ENCODE peak calls at places on chromosomes 5 and 9, in eight cellular contexts. K is Right ventricle myocardium superior, Y is NCI-H2081, Q is fibroblast of pulmonary artery, S is GM06990, X is EH, W is fibroblast of mammary gland, J is myocyte. R is an unnamed sample.

GRCh38 chr5:11650936-11651335 is 253.3 kb downstream of the CTNND2 start:
- DNase-seq in J (no peak), S (no peak), W (no peak), Q (no peak), X (no peak), Y (no peak), K (no peak), R (no peak)

GRCh38 chr9:127904518-127904887 is 5.1 kb upstream of the ST6GALNAC6 start:
- DNase-seq in J (no peak), W (no peak), S (no peak), X (no peak), Y (no peak), Q (no peak), K (no peak), R (no peak)

GRCh38 chr9:25449503-25449902 is 228.7 kb downstream of the TUSC1 start:
- DNase-seq in S (no peak), Q (no peak), X (no peak), Y (no peak), J (no peak), K (no peak), W (no peak), R (no peak)

GRCh38 chr5:95446560-95447221 is 55.5 kb downstream of the FAM81B start:
- DNase-seq in X (peak), W (no peak), K (no peak), Y (no peak), Q (peak), S (no peak), J (no peak), R (no peak)

GRCh38 chr9:99103909-99104458 is 929 bp upstream of the TGFBR1 start:
- DNase-seq in X (peak), Y (no peak), S (no peak), J (no peak), Q (peak), K (peak), W (peak), R (no peak)

GRCh38 chr9:73050887-73051550 is 98.2 kb upstream of the ALDH1A1 start:
- DNase-seq in J (peak), Q (no peak), Y (no peak), X (peak), W (no peak), S (no peak), K (peak), R (no peak)

GRCh38 chr9:134066546-134066922 is 1.3 kb downstream of the BRD3 start:
- DNase-seq in X (peak), K (no peak), Q (peak), Y (no peak), J (peak), S (no peak), W (peak), R (no peak)

GRCh38 chr9:91198405-91198804 is 163.3 kb downstream of the AUH start:
- DNase-seq in Y (no peak), X (no peak), S (no peak), K (no peak), J (no peak), W (no peak), Q (no peak), R (no peak)

GRCh38 chr9:2764371-2764770 is 47.1 kb downstream of the KCNV2 start:
- DNase-seq in J (peak), S (no peak), Q (no peak), X (peak), K (no peak), Y (no peak), W (no peak), R (no peak)

GRCh38 chr9:81182421-81182820 is 506.9 kb downstream of the TLE1 start:
- DNase-seq in X (no peak), K (no peak), S (no peak), Y (no peak), W (peak), Q (peak), J (peak), R (no peak)

GRCh38 chr5:77356740-77357139 is 135.4 kb downstream of the WDR41 start:
- DNase-seq in S (peak), W (peak), Q (no peak), X (peak), J (no peak), Y (no peak), K (no peak), R (no peak)

GRCh38 chr5:144596517-144596916 is 425.8 kb downstream of the KCTD16 start:
- DNase-seq in W (no peak), Q (no peak), X (no peak), J (no peak), K (no peak), S (no peak), Y (no peak), R (no peak)

GRCh38 chr5:34524123-34524522 is 132.0 kb upstream of the RAI14 start:
- DNase-seq in J (no peak), Q (peak), W (peak), K (no peak), S (no peak), Y (no peak), X (peak), R (no peak)

GRCh38 chr5:4159681-4160080 is 564.0 kb downstream of the IRX1 start:
- DNase-seq in Q (no peak), J (no peak), K (no peak), X (no peak), S (no peak), W (no peak), Y (no peak), R (no peak)

GRCh38 chr5:133868946-133869674 is 99.3 kb downstream of the C5orf15 start:
- DNase-seq in J (peak), S (peak), Y (peak), K (peak), W (peak), X (peak), Q (peak), R (peak)

GRCh38 chr9:113614843-113615648 is 151.5 kb downstream of the RGS3 start:
- DNase-seq in Q (peak), S (no peak), K (peak), W (peak), Y (no peak), J (peak), X (peak), R (no peak)